ENCODE peak calls at places on chromosomes 1 and 21, in seven cellular contexts. One of them, this sample, is unnamed.

GRCh38 chr1:198318092-198318491 is 161.3 kb downstream of the NEK7 start:
- DNase-seq in H9: no peak
- DNase-seq in CD8-positive, alpha-beta T cell: no peak
- DNase-seq in upper lobe of right lung: no peak
- DNase-seq in cardiac fibroblast: no peak
- DNase-seq in fibroblast of pulmonary artery: no peak
- DNase-seq in GM12865: peak; percentile 16
- DNase-seq in this sample: no peak

GRCh38 chr1:2788506-2789163 is 12.9 kb downstream of the TTC34 start:
- DNase-seq in H9: no peak
- DNase-seq in CD8-positive, alpha-beta T cell: no peak
- DNase-seq in upper lobe of right lung: peak; percentile 44
- DNase-seq in cardiac fibroblast: no peak
- DNase-seq in fibroblast of pulmonary artery: no peak
- DNase-seq in GM12865: no peak
- DNase-seq in this sample: peak; percentile 77

GRCh38 chr21:35652196-35652595 is 408.1 kb downstream of the SETD4 start:
- DNase-seq in H9: no peak
- DNase-seq in CD8-positive, alpha-beta T cell: no peak
- DNase-seq in upper lobe of right lung: no peak
- DNase-seq in cardiac fibroblast: no peak
- DNase-seq in fibroblast of pulmonary artery: no peak
- DNase-seq in GM12865: no peak
- DNase-seq in this sample: no peak

GRCh38 chr21:41537356-41537755 is 29.4 kb upstream of the TMPRSS2 start:
- DNase-seq in H9: no peak
- DNase-seq in CD8-positive, alpha-beta T cell: no peak
- DNase-seq in upper lobe of right lung: no peak
- DNase-seq in cardiac fibroblast: no peak
- DNase-seq in fibroblast of pulmonary artery: no peak
- DNase-seq in GM12865: no peak
- DNase-seq in this sample: no peak

GRCh38 chr21:42298657-42299056 is 16.6 kb downstream of the TFF3 start:
- DNase-seq in H9: no peak
- DNase-seq in CD8-positive, alpha-beta T cell: no peak
- DNase-seq in upper lobe of right lung: no peak
- DNase-seq in cardiac fibroblast: no peak
- DNase-seq in fibroblast of pulmonary artery: no peak
- DNase-seq in GM12865: no peak
- DNase-seq in this sample: no peak

GRCh38 chr1:1117469-1117831 is 1.6 kb upstream of the C1orf159 start:
- DNase-seq in H9: no peak
- DNase-seq in CD8-positive, alpha-beta T cell: no peak
- DNase-seq in upper lobe of right lung: peak; percentile 68
- DNase-seq in cardiac fibroblast: no peak
- DNase-seq in fibroblast of pulmonary artery: no peak
- DNase-seq in GM12865: no peak
- DNase-seq in this sample: no peak

GRCh38 chr1:2347907-2348306 is 43.4 kb downstream of the MORN1 start:
- DNase-seq in H9: no peak
- DNase-seq in CD8-positive, alpha-beta T cell: no peak
- DNase-seq in upper lobe of right lung: no peak
- DNase-seq in cardiac fibroblast: no peak
- DNase-seq in fibroblast of pulmonary artery: no peak
- DNase-seq in GM12865: no peak
- DNase-seq in this sample: no peak

GRCh38 chr1:15062479-15063099 is 91.0 kb upstream of the TMEM51 start:
- DNase-seq in H9: no peak
- DNase-seq in CD8-positive, alpha-beta T cell: no peak
- DNase-seq in upper lobe of right lung: no peak
- DNase-seq in cardiac fibroblast: no peak
- DNase-seq in fibroblast of pulmonary artery: no peak
- DNase-seq in GM12865: no peak
- DNase-seq in this sample: no peak

GRCh38 chr1:35264861-35265260 is 3.6 kb upstream of the ZMYM4 start:
- DNase-seq in H9: peak; percentile 27
- DNase-seq in CD8-positive, alpha-beta T cell: no peak
- DNase-seq in upper lobe of right lung: no peak
- DNase-seq in cardiac fibroblast: peak; percentile 82
- DNase-seq in fibroblast of pulmonary artery: peak; percentile 59
- DNase-seq in GM12865: peak; percentile 7
- DNase-seq in this sample: no peak

GRCh38 chr1:182111496-182111895 is 50.0 kb upstream of the ZNF648 start:
- DNase-seq in H9: no peak
- DNase-seq in CD8-positive, alpha-beta T cell: no peak
- DNase-seq in upper lobe of right lung: no peak
- DNase-seq in cardiac fibroblast: no peak
- DNase-seq in fibroblast of pulmonary artery: no peak
- DNase-seq in GM12865: no peak
- DNase-seq in this sample: no peak

GRCh38 chr1:162151900-162152829 is 82.7 kb downstream of the NOS1AP start:
- DNase-seq in H9: no peak
- DNase-seq in CD8-positive, alpha-beta T cell: no peak
- DNase-seq in upper lobe of right lung: no peak
- DNase-seq in cardiac fibroblast: peak; percentile 87
- DNase-seq in fibroblast of pulmonary artery: peak; percentile 60
- DNase-seq in GM12865: peak; percentile 16
- DNase-seq in this sample: no peak

GRCh38 chr1:214574598-214575411 is 23.4 kb upstream of the PTPN14 start:
- DNase-seq in H9: no peak
- DNase-seq in CD8-positive, alpha-beta T cell: no peak
- DNase-seq in upper lobe of right lung: no peak
- DNase-seq in cardiac fibroblast: no peak
- DNase-seq in fibroblast of pulmonary artery: no peak
- DNase-seq in GM12865: no peak
- DNase-seq in this sample: no peak

GRCh38 chr1:234007684-234008083 is 103.2 kb downstream of the SLC35F3 start:
- DNase-seq in H9: no peak
- DNase-seq in CD8-positive, alpha-beta T cell: no peak
- DNase-seq in upper lobe of right lung: no peak
- DNase-seq in cardiac fibroblast: no peak
- DNase-seq in fibroblast of pulmonary artery: no peak
- DNase-seq in GM12865: no peak
- DNase-seq in this sample: no peak

GRCh38 chr1:200452850-200453543 is 43.2 kb upstream of the ZNF281 start:
- DNase-seq in H9: no peak
- DNase-seq in CD8-positive, alpha-beta T cell: no peak
- DNase-seq in upper lobe of right lung: no peak
- DNase-seq in cardiac fibroblast: no peak
- DNase-seq in fibroblast of pulmonary artery: no peak
- DNase-seq in GM12865: no peak
- DNase-seq in this sample: no peak

GRCh38 chr21:22791376-22791775 is 1793.2 kb downstream of the NCAM2 start:
- DNase-seq in H9: no peak
- DNase-seq in CD8-positive, alpha-beta T cell: no peak
- DNase-seq in upper lobe of right lung: no peak
- DNase-seq in cardiac fibroblast: no peak
- DNase-seq in fibroblast of pulmonary artery: no peak
- DNase-seq in GM12865: no peak
- DNase-seq in this sample: no peak

GRCh38 chr1:155877945-155878344 is 18.6 kb downstream of the SYT11 start:
- DNase-seq in H9: no peak
- DNase-seq in CD8-positive, alpha-beta T cell: no peak
- DNase-seq in upper lobe of right lung: no peak
- DNase-seq in cardiac fibroblast: no peak
- DNase-seq in fibroblast of pulmonary artery: no peak
- DNase-seq in GM12865: no peak
- DNase-seq in this sample: no peak

GRCh38 chr21:35965699-35966098 is 94.6 kb downstream of the SETD4 start:
- DNase-seq in H9: no peak
- DNase-seq in CD8-positive, alpha-beta T cell: no peak
- DNase-seq in upper lobe of right lung: no peak
- DNase-seq in cardiac fibroblast: no peak
- DNase-seq in fibroblast of pulmonary artery: no peak
- DNase-seq in GM12865: no peak
- DNase-seq in this sample: no peak

GRCh38 chr1:9591669-9592509 is 3.2 kb downstream of the TMEM201 start:
- DNase-seq in H9: no peak
- DNase-seq in CD8-positive, alpha-beta T cell: no peak
- DNase-seq in upper lobe of right lung: peak; percentile 65
- DNase-seq in cardiac fibroblast: no peak
- DNase-seq in fibroblast of pulmonary artery: no peak
- DNase-seq in GM12865: no peak
- DNase-seq in this sample: no peak

GRCh38 chr21:40166291-40166843 is 299.1 kb downstream of the PCP4 start:
- DNase-seq in H9: no peak
- DNase-seq in CD8-positive, alpha-beta T cell: no peak
- DNase-seq in upper lobe of right lung: no peak
- DNase-seq in cardiac fibroblast: no peak
- DNase-seq in fibroblast of pulmonary artery: no peak
- DNase-seq in GM12865: no peak
- DNase-seq in this sample: no peak

GRCh38 chr1:15709226-15709625 is 25.1 kb downstream of the PLEKHM2 start:
- DNase-seq in H9: no peak
- DNase-seq in CD8-positive, alpha-beta T cell: no peak
- DNase-seq in upper lobe of right lung: no peak
- DNase-seq in cardiac fibroblast: no peak
- DNase-seq in fibroblast of pulmonary artery: no peak
- DNase-seq in GM12865: no peak
- DNase-seq in this sample: no peak

GRCh38 chr1:44848456-44849181 is 5.6 kb upstream of the PTCH2 start:
- DNase-seq in H9: no peak
- DNase-seq in CD8-positive, alpha-beta T cell: no peak
- DNase-seq in upper lobe of right lung: peak; percentile 38
- DNase-seq in cardiac fibroblast: no peak
- DNase-seq in fibroblast of pulmonary artery: peak; percentile 36
- DNase-seq in GM12865: no peak
- DNase-seq in this sample: no peak

GRCh38 chr1:185352067-185352466 is 35.0 kb upstream of the IVNS1ABP start:
- DNase-seq in H9: no peak
- DNase-seq in CD8-positive, alpha-beta T cell: no peak
- DNase-seq in upper lobe of right lung: no peak
- DNase-seq in cardiac fibroblast: peak; percentile 36
- DNase-seq in fibroblast of pulmonary artery: peak; percentile 52
- DNase-seq in GM12865: no peak
- DNase-seq in this sample: no peak

GRCh38 chr1:151635479-151636072 is 23.7 kb downstream of the SNX27 start:
- DNase-seq in H9: no peak
- DNase-seq in CD8-positive, alpha-beta T cell: no peak
- DNase-seq in upper lobe of right lung: no peak
- DNase-seq in cardiac fibroblast: no peak
- DNase-seq in fibroblast of pulmonary artery: no peak
- DNase-seq in GM12865: peak; percentile 77
- DNase-seq in this sample: no peak

GRCh38 chr1:241990040-241990439 is 8.9 kb downstream of the MAP1LC3C start:
- DNase-seq in H9: peak; percentile 63
- DNase-seq in CD8-positive, alpha-beta T cell: no peak
- DNase-seq in upper lobe of right lung: peak; percentile 71
- DNase-seq in cardiac fibroblast: peak; percentile 86
- DNase-seq in fibroblast of pulmonary artery: peak; percentile 76
- DNase-seq in GM12865: no peak
- DNase-seq in this sample: peak; percentile 85

GRCh38 chr21:41121785-41122415 is 46.1 kb upstream of the BACE2 start:
- DNase-seq in H9: peak; percentile 87
- DNase-seq in CD8-positive, alpha-beta T cell: peak; percentile 35
- DNase-seq in upper lobe of right lung: peak; percentile 83
- DNase-seq in cardiac fibroblast: peak; percentile 84
- DNase-seq in fibroblast of pulmonary artery: peak; percentile 80
- DNase-seq in GM12865: peak; percentile 75
- DNase-seq in this sample: no peak

GRCh38 chr1:3902111-3902511 is 2.0 kb upstream of the C1orf174 start:
- DNase-seq in H9: no peak
- DNase-seq in CD8-positive, alpha-beta T cell: peak; percentile 36
- DNase-seq in upper lobe of right lung: peak; percentile 58
- DNase-seq in cardiac fibroblast: no peak
- DNase-seq in fibroblast of pulmonary artery: no peak
- DNase-seq in GM12865: no peak
- DNase-seq in this sample: no peak

GRCh38 chr1:109229531-109230127 is 15.9 kb downstream of the SARS1 start:
- DNase-seq in H9: peak; percentile 97
- DNase-seq in CD8-positive, alpha-beta T cell: no peak
- DNase-seq in upper lobe of right lung: no peak
- DNase-seq in cardiac fibroblast: no peak
- DNase-seq in fibroblast of pulmonary artery: no peak
- DNase-seq in GM12865: no peak
- DNase-seq in this sample: no peak

DNA sequence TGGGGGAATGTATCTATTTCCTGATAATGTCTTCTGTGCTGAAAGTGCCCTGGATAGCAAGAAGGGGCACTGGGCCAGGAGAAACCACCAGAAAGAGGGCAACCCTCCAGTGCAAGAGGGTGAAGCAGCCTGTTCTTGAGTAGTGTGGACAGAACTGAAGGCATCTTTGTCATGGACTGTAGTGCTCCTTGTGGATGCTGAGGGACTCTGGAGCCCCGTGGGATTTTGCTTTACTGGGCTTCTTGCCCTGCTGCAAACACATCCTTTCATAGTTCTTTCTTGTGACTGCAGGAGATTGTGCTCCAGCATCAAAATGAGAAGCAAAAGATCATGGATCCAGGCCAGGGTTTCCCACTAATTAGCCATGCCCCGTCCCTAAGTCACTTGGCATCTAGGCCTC is 300.6 kb downstream of the ZNF326 start:
- DNase-seq in H9: no peak
- DNase-seq in CD8-positive, alpha-beta T cell: no peak
- DNase-seq in upper lobe of right lung: no peak
- DNase-seq in cardiac fibroblast: no peak
- DNase-seq in fibroblast of pulmonary artery: no peak
- DNase-seq in GM12865: no peak
- DNase-seq in this sample: no peak
- TF ChIP-seq CTCF in H9: no peak
- TF ChIP-seq CTCF in CD8-positive, alpha-beta T cell: no peak
- TF ChIP-seq CTCF in upper lobe of right lung: no peak
- TF ChIP-seq CTCF in cardiac fibroblast: no peak
- TF ChIP-seq CTCF in fibroblast of pulmonary artery: no peak
- TF ChIP-seq CTCF in GM12865: no peak
- TF ChIP-seq CTCF in this sample: no peak

DNA sequence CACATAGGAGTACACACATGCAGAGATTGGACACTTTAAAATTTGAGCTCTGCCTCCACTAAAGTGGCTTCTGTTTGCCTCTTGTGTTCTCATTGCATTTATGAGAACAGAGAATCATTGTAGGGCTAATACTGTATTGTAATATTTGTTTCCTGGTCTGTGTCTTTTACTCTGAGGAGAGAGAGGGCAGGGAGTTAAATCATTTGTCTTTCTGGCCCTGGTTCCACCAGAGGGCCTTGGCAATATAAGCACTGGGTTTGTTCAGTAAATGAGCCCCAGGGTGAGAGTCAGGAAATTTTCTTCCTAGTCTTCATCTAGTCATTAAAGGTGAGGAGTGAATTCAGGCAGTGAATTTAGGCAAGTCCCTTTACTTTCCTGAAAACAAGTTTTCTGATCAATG is 70.3 kb downstream of the NFIA start:
- DNase-seq in H9: no peak
- DNase-seq in CD8-positive, alpha-beta T cell: no peak
- DNase-seq in upper lobe of right lung: no peak
- DNase-seq in cardiac fibroblast: no peak
- DNase-seq in fibroblast of pulmonary artery: no peak
- DNase-seq in GM12865: no peak
- DNase-seq in this sample: no peak
- TF ChIP-seq CTCF in H9: peak; percentile 13
- TF ChIP-seq CTCF in CD8-positive, alpha-beta T cell: no peak
- TF ChIP-seq CTCF in upper lobe of right lung: no peak
- TF ChIP-seq CTCF in cardiac fibroblast: no peak
- TF ChIP-seq CTCF in fibroblast of pulmonary artery: no peak
- TF ChIP-seq CTCF in GM12865: no peak
- TF ChIP-seq CTCF in this sample: no peak

GRCh38 chr1:83545450-83545849 is 453.5 kb downstream of the TTLL7 start:
- DNase-seq in H9: no peak
- DNase-seq in CD8-positive, alpha-beta T cell: no peak
- DNase-seq in upper lobe of right lung: no peak
- DNase-seq in cardiac fibroblast: no peak
- DNase-seq in fibroblast of pulmonary artery: no peak
- DNase-seq in GM12865: peak; percentile 18
- DNase-seq in this sample: no peak
- TF ChIP-seq CTCF in H9: peak; percentile 65
- TF ChIP-seq CTCF in CD8-positive, alpha-beta T cell: no peak
- TF ChIP-seq CTCF in upper lobe of right lung: no peak
- TF ChIP-seq CTCF in cardiac fibroblast: no peak
- TF ChIP-seq CTCF in fibroblast of pulmonary artery: no peak
- TF ChIP-seq CTCF in GM12865: peak; percentile 21
- TF ChIP-seq CTCF in this sample: no peak

GRCh38 chr1:59155326-59155725 is 141.6 kb upstream of the FGGY start:
- DNase-seq in H9: no peak
- DNase-seq in CD8-positive, alpha-beta T cell: no peak
- DNase-seq in upper lobe of right lung: no peak
- DNase-seq in cardiac fibroblast: no peak
- DNase-seq in fibroblast of pulmonary artery: no peak
- DNase-seq in GM12865: no peak
- DNase-seq in this sample: no peak
- TF ChIP-seq CTCF in H9: no peak
- TF ChIP-seq CTCF in CD8-positive, alpha-beta T cell: no peak
- TF ChIP-seq CTCF in upper lobe of right lung: no peak
- TF ChIP-seq CTCF in cardiac fibroblast: no peak
- TF ChIP-seq CTCF in fibroblast of pulmonary artery: no peak
- TF ChIP-seq CTCF in GM12865: no peak
- TF ChIP-seq CTCF in this sample: no peak